ENCODE peak calls at places on chromosomes 1 and 21, in nine cellular contexts. One of them, this sample, is unnamed.

GRCh38 chr1:12097321-12097720 is 34.2 kb downstream of the TNFRSF8 start:
- DNase-seq in NCI-H1105 treated with DMSO at 0.1 percent for 48 hours: no peak
- DNase-seq in glutamatergic neuron: no peak
- DNase-seq in body of pancreas: no peak
- DNase-seq in HTR-8/SVneo: no peak
- DNase-seq in hypothalamus: no peak
- DNase-seq in H54: no peak
- DNase-seq in effector memory CD8-positive, alpha-beta T cell: no peak
- DNase-seq in naive B cell: no peak
- DNase-seq in this sample: no peak

GRCh38 chr1:248688527-248689298 is 13.9 kb downstream of the OR14I1 start:
- DNase-seq in NCI-H1105 treated with DMSO at 0.1 percent for 48 hours: no peak
- DNase-seq in glutamatergic neuron: no peak
- DNase-seq in body of pancreas: no peak
- DNase-seq in HTR-8/SVneo: no peak
- DNase-seq in hypothalamus: no peak
- DNase-seq in H54: no peak
- DNase-seq in effector memory CD8-positive, alpha-beta T cell: no peak
- DNase-seq in naive B cell: no peak
- DNase-seq in this sample: no peak

GRCh38 chr1:7538033-7538432 is 233.1 kb upstream of the VAMP3 start:
- DNase-seq in NCI-H1105 treated with DMSO at 0.1 percent for 48 hours: no peak
- DNase-seq in glutamatergic neuron: peak; percentile 30
- DNase-seq in body of pancreas: no peak
- DNase-seq in HTR-8/SVneo: no peak
- DNase-seq in hypothalamus: no peak
- DNase-seq in H54: no peak
- DNase-seq in effector memory CD8-positive, alpha-beta T cell: no peak
- DNase-seq in naive B cell: no peak
- DNase-seq in this sample: no peak

GRCh38 chr1:26854953-26855352 is 8.0 kb upstream of the SFN start:
- DNase-seq in NCI-H1105 treated with DMSO at 0.1 percent for 48 hours: peak; percentile 50
- DNase-seq in glutamatergic neuron: no peak
- DNase-seq in body of pancreas: no peak
- DNase-seq in HTR-8/SVneo: no peak
- DNase-seq in hypothalamus: no peak
- DNase-seq in H54: no peak
- DNase-seq in effector memory CD8-positive, alpha-beta T cell: no peak
- DNase-seq in naive B cell: no peak
- DNase-seq in this sample: no peak

GRCh38 chr1:183027791-183028190 is 4.6 kb downstream of the LAMC1 start:
- DNase-seq in NCI-H1105 treated with DMSO at 0.1 percent for 48 hours: no peak
- DNase-seq in glutamatergic neuron: no peak
- DNase-seq in body of pancreas: no peak
- DNase-seq in HTR-8/SVneo: no peak
- DNase-seq in hypothalamus: no peak
- DNase-seq in H54: no peak
- DNase-seq in effector memory CD8-positive, alpha-beta T cell: no peak
- DNase-seq in naive B cell: no peak
- DNase-seq in this sample: no peak

GRCh38 chr1:166479052-166479631 is 312.3 kb upstream of the FAM78B start:
- DNase-seq in NCI-H1105 treated with DMSO at 0.1 percent for 48 hours: peak; percentile 48
- DNase-seq in glutamatergic neuron: peak; percentile 69
- DNase-seq in body of pancreas: peak; percentile 70
- DNase-seq in HTR-8/SVneo: peak; percentile 12
- DNase-seq in hypothalamus: peak; percentile 3
- DNase-seq in H54: no peak
- DNase-seq in effector memory CD8-positive, alpha-beta T cell: peak; percentile 40
- DNase-seq in naive B cell: peak; percentile 24
- DNase-seq in this sample: no peak

GRCh38 chr1:8598783-8599182 is 218.7 kb downstream of the RERE start:
- DNase-seq in NCI-H1105 treated with DMSO at 0.1 percent for 48 hours: no peak
- DNase-seq in glutamatergic neuron: peak; percentile 28
- DNase-seq in body of pancreas: peak; percentile 32
- DNase-seq in HTR-8/SVneo: no peak
- DNase-seq in hypothalamus: no peak
- DNase-seq in H54: no peak
- DNase-seq in effector memory CD8-positive, alpha-beta T cell: no peak
- DNase-seq in naive B cell: no peak
- DNase-seq in this sample: no peak

GRCh38 chr1:62175568-62176179 is 19.0 kb upstream of the L1TD1 start:
- DNase-seq in NCI-H1105 treated with DMSO at 0.1 percent for 48 hours: peak; percentile 63
- DNase-seq in glutamatergic neuron: peak; percentile 32
- DNase-seq in body of pancreas: peak; percentile 60
- DNase-seq in HTR-8/SVneo: peak; percentile 40
- DNase-seq in hypothalamus: peak; percentile 4
- DNase-seq in H54: no peak
- DNase-seq in effector memory CD8-positive, alpha-beta T cell: peak; percentile 19
- DNase-seq in naive B cell: peak; percentile 8
- DNase-seq in this sample: peak; percentile 23

GRCh38 chr1:168319691-168320090 is 39.0 kb downstream of the TBX19 start:
- DNase-seq in NCI-H1105 treated with DMSO at 0.1 percent for 48 hours: no peak
- DNase-seq in glutamatergic neuron: peak; percentile 47
- DNase-seq in body of pancreas: no peak
- DNase-seq in HTR-8/SVneo: no peak
- DNase-seq in hypothalamus: no peak
- DNase-seq in H54: no peak
- DNase-seq in effector memory CD8-positive, alpha-beta T cell: no peak
- DNase-seq in naive B cell: no peak
- DNase-seq in this sample: no peak

GRCh38 chr1:207672525-207673130 is 27.7 kb downstream of the CR1L start:
- DNase-seq in NCI-H1105 treated with DMSO at 0.1 percent for 48 hours: peak; percentile 63
- DNase-seq in glutamatergic neuron: no peak
- DNase-seq in body of pancreas: peak; percentile 47
- DNase-seq in HTR-8/SVneo: peak; percentile 46
- DNase-seq in hypothalamus: peak; percentile 49
- DNase-seq in H54: peak; percentile 15
- DNase-seq in effector memory CD8-positive, alpha-beta T cell: no peak
- DNase-seq in naive B cell: no peak
- DNase-seq in this sample: peak; percentile 11

GRCh38 chr1:161241682-161242081 is 3.7 kb upstream of the NR1I3 start:
- DNase-seq in NCI-H1105 treated with DMSO at 0.1 percent for 48 hours: no peak
- DNase-seq in glutamatergic neuron: no peak
- DNase-seq in body of pancreas: no peak
- DNase-seq in HTR-8/SVneo: no peak
- DNase-seq in hypothalamus: no peak
- DNase-seq in H54: no peak
- DNase-seq in effector memory CD8-positive, alpha-beta T cell: no peak
- DNase-seq in naive B cell: no peak
- DNase-seq in this sample: no peak

GRCh38 chr1:201253906-201254624 is 29.2 kb upstream of the PKP1 start:
- DNase-seq in NCI-H1105 treated with DMSO at 0.1 percent for 48 hours: no peak
- DNase-seq in glutamatergic neuron: no peak
- DNase-seq in body of pancreas: no peak
- DNase-seq in HTR-8/SVneo: no peak
- DNase-seq in hypothalamus: no peak
- DNase-seq in H54: no peak
- DNase-seq in effector memory CD8-positive, alpha-beta T cell: no peak
- DNase-seq in naive B cell: no peak
- DNase-seq in this sample: no peak

GRCh38 chr1:38120552-38121230 is 74.1 kb upstream of the POU3F1 start:
- DNase-seq in NCI-H1105 treated with DMSO at 0.1 percent for 48 hours: no peak
- DNase-seq in glutamatergic neuron: no peak
- DNase-seq in body of pancreas: no peak
- DNase-seq in HTR-8/SVneo: no peak
- DNase-seq in hypothalamus: no peak
- DNase-seq in H54: no peak
- DNase-seq in effector memory CD8-positive, alpha-beta T cell: no peak
- DNase-seq in naive B cell: no peak
- DNase-seq in this sample: no peak

GRCh38 chr21:36684957-36685714 is 13.8 kb upstream of the SIM2 start:
- DNase-seq in NCI-H1105 treated with DMSO at 0.1 percent for 48 hours: no peak
- DNase-seq in glutamatergic neuron: no peak
- DNase-seq in body of pancreas: no peak
- DNase-seq in HTR-8/SVneo: no peak
- DNase-seq in hypothalamus: no peak
- DNase-seq in H54: no peak
- DNase-seq in effector memory CD8-positive, alpha-beta T cell: no peak
- DNase-seq in naive B cell: no peak
- DNase-seq in this sample: no peak

GRCh38 chr1:244154882-244155531 is 103.9 kb downstream of the ZBTB18 start:
- DNase-seq in NCI-H1105 treated with DMSO at 0.1 percent for 48 hours: no peak
- DNase-seq in glutamatergic neuron: no peak
- DNase-seq in body of pancreas: peak; percentile 78
- DNase-seq in HTR-8/SVneo: no peak
- DNase-seq in hypothalamus: peak; percentile 72
- DNase-seq in H54: no peak
- DNase-seq in effector memory CD8-positive, alpha-beta T cell: no peak
- DNase-seq in naive B cell: no peak
- DNase-seq in this sample: no peak

GRCh38 chr1:32142446-32143301 is 34.8 kb downstream of the KPNA6 start:
- DNase-seq in NCI-H1105 treated with DMSO at 0.1 percent for 48 hours: no peak
- DNase-seq in glutamatergic neuron: no peak
- DNase-seq in body of pancreas: peak; percentile 43
- DNase-seq in HTR-8/SVneo: no peak
- DNase-seq in hypothalamus: peak; percentile 8
- DNase-seq in H54: peak; percentile 35
- DNase-seq in effector memory CD8-positive, alpha-beta T cell: no peak
- DNase-seq in naive B cell: no peak
- DNase-seq in this sample: peak; percentile 28

GRCh38 chr1:165162671-165163241 is 193.8 kb downstream of the LMX1A start:
- DNase-seq in NCI-H1105 treated with DMSO at 0.1 percent for 48 hours: peak; percentile 90
- DNase-seq in glutamatergic neuron: no peak
- DNase-seq in body of pancreas: peak; percentile 22
- DNase-seq in HTR-8/SVneo: no peak
- DNase-seq in hypothalamus: no peak
- DNase-seq in H54: no peak
- DNase-seq in effector memory CD8-positive, alpha-beta T cell: no peak
- DNase-seq in naive B cell: no peak
- DNase-seq in this sample: no peak

GRCh38 chr21:29382029-29382654 is 83.4 kb downstream of the BACH1 start:
- DNase-seq in NCI-H1105 treated with DMSO at 0.1 percent for 48 hours: no peak
- DNase-seq in glutamatergic neuron: no peak
- DNase-seq in body of pancreas: no peak
- DNase-seq in HTR-8/SVneo: peak; percentile 62
- DNase-seq in hypothalamus: no peak
- DNase-seq in H54: peak; percentile 57
- DNase-seq in effector memory CD8-positive, alpha-beta T cell: no peak
- DNase-seq in naive B cell: no peak
- DNase-seq in this sample: no peak

GRCh38 chr1:219587817-219588561 is 24.9 kb downstream of the ZC3H11B start:
- DNase-seq in NCI-H1105 treated with DMSO at 0.1 percent for 48 hours: no peak
- DNase-seq in glutamatergic neuron: no peak
- DNase-seq in body of pancreas: no peak
- DNase-seq in HTR-8/SVneo: no peak
- DNase-seq in hypothalamus: no peak
- DNase-seq in H54: no peak
- DNase-seq in effector memory CD8-positive, alpha-beta T cell: no peak
- DNase-seq in naive B cell: no peak
- DNase-seq in this sample: no peak

GRCh38 chr1:28887835-28888682 is 26.3 kb upstream of the EPB41 start:
- DNase-seq in NCI-H1105 treated with DMSO at 0.1 percent for 48 hours: no peak
- DNase-seq in glutamatergic neuron: peak; percentile 32
- DNase-seq in body of pancreas: peak; percentile 71
- DNase-seq in HTR-8/SVneo: no peak
- DNase-seq in hypothalamus: no peak
- DNase-seq in H54: no peak
- DNase-seq in effector memory CD8-positive, alpha-beta T cell: no peak
- DNase-seq in naive B cell: no peak
- DNase-seq in this sample: no peak

GRCh38 chr1:6246497-6247295 is 2.7 kb downstream of the HES3 start:
- DNase-seq in NCI-H1105 treated with DMSO at 0.1 percent for 48 hours: peak; percentile 74
- DNase-seq in glutamatergic neuron: peak; percentile 98
- DNase-seq in body of pancreas: peak; percentile 80
- DNase-seq in HTR-8/SVneo: peak; percentile 85
- DNase-seq in hypothalamus: peak; percentile 64
- DNase-seq in H54: peak; percentile 94
- DNase-seq in effector memory CD8-positive, alpha-beta T cell: peak; percentile 77
- DNase-seq in naive B cell: peak; percentile 74
- DNase-seq in this sample: peak; percentile 74

GRCh38 chr21:38775733-38776132 is 30.0 kb upstream of the ETS2 start:
- DNase-seq in NCI-H1105 treated with DMSO at 0.1 percent for 48 hours: no peak
- DNase-seq in glutamatergic neuron: no peak
- DNase-seq in body of pancreas: no peak
- DNase-seq in HTR-8/SVneo: no peak
- DNase-seq in hypothalamus: no peak
- DNase-seq in H54: no peak
- DNase-seq in effector memory CD8-positive, alpha-beta T cell: no peak
- DNase-seq in naive B cell: no peak
- DNase-seq in this sample: no peak

GRCh38 chr21:42665484-42665883 is 12.1 kb downstream of the PDE9A start:
- DNase-seq in NCI-H1105 treated with DMSO at 0.1 percent for 48 hours: no peak
- DNase-seq in glutamatergic neuron: no peak
- DNase-seq in body of pancreas: no peak
- DNase-seq in HTR-8/SVneo: no peak
- DNase-seq in hypothalamus: no peak
- DNase-seq in H54: no peak
- DNase-seq in effector memory CD8-positive, alpha-beta T cell: no peak
- DNase-seq in naive B cell: no peak
- DNase-seq in this sample: no peak

GRCh38 chr1:218865591-218865990 is 308.1 kb upstream of the LYPLAL1 start:
- DNase-seq in NCI-H1105 treated with DMSO at 0.1 percent for 48 hours: no peak
- DNase-seq in glutamatergic neuron: no peak
- DNase-seq in body of pancreas: no peak
- DNase-seq in HTR-8/SVneo: no peak
- DNase-seq in hypothalamus: no peak
- DNase-seq in H54: no peak
- DNase-seq in effector memory CD8-positive, alpha-beta T cell: no peak
- DNase-seq in naive B cell: no peak
- DNase-seq in this sample: no peak

GRCh38 chr21:28136687-28137086 is 856.0 kb downstream of the LTN1 start:
- DNase-seq in NCI-H1105 treated with DMSO at 0.1 percent for 48 hours: no peak
- DNase-seq in glutamatergic neuron: no peak
- DNase-seq in body of pancreas: no peak
- DNase-seq in HTR-8/SVneo: no peak
- DNase-seq in hypothalamus: no peak
- DNase-seq in H54: no peak
- DNase-seq in effector memory CD8-positive, alpha-beta T cell: no peak
- DNase-seq in naive B cell: no peak
- DNase-seq in this sample: no peak

GRCh38 chr1:42942444-42942843 is 16.2 kb downstream of the SLC2A1 start:
- DNase-seq in NCI-H1105 treated with DMSO at 0.1 percent for 48 hours: peak; percentile 41
- DNase-seq in glutamatergic neuron: no peak
- DNase-seq in body of pancreas: no peak
- DNase-seq in HTR-8/SVneo: no peak
- DNase-seq in hypothalamus: no peak
- DNase-seq in H54: no peak
- DNase-seq in effector memory CD8-positive, alpha-beta T cell: no peak
- DNase-seq in naive B cell: peak; percentile 49
- DNase-seq in this sample: no peak

GRCh38 chr21:44253832-44254700 is 7.6 kb downstream of the DNMT3L start:
- DNase-seq in NCI-H1105 treated with DMSO at 0.1 percent for 48 hours: no peak
- DNase-seq in glutamatergic neuron: no peak
- DNase-seq in body of pancreas: no peak
- DNase-seq in HTR-8/SVneo: no peak
- DNase-seq in hypothalamus: no peak
- DNase-seq in H54: no peak
- DNase-seq in effector memory CD8-positive, alpha-beta T cell: no peak
- DNase-seq in naive B cell: no peak
- DNase-seq in this sample: no peak

GRCh38 chr1:65079941-65080340 is 68.1 kb upstream of the AK4 start:
- DNase-seq in NCI-H1105 treated with DMSO at 0.1 percent for 48 hours: no peak
- DNase-seq in glutamatergic neuron: no peak
- DNase-seq in body of pancreas: no peak
- DNase-seq in HTR-8/SVneo: no peak
- DNase-seq in hypothalamus: no peak
- DNase-seq in H54: peak; percentile 46
- DNase-seq in effector memory CD8-positive, alpha-beta T cell: no peak
- DNase-seq in naive B cell: no peak
- DNase-seq in this sample: no peak

GRCh38 chr1:228144213-228145049 is 4.4 kb downstream of the GUK1 start:
- DNase-seq in NCI-H1105 treated with DMSO at 0.1 percent for 48 hours: no peak
- DNase-seq in glutamatergic neuron: no peak
- DNase-seq in body of pancreas: no peak
- DNase-seq in HTR-8/SVneo: no peak
- DNase-seq in hypothalamus: no peak
- DNase-seq in H54: no peak
- DNase-seq in effector memory CD8-positive, alpha-beta T cell: no peak
- DNase-seq in naive B cell: no peak
- DNase-seq in this sample: no peak

GRCh38 chr1:209871430-209871829 is 43.7 kb downstream of the UTP25 start:
- DNase-seq in NCI-H1105 treated with DMSO at 0.1 percent for 48 hours: no peak
- DNase-seq in glutamatergic neuron: no peak
- DNase-seq in body of pancreas: no peak
- DNase-seq in HTR-8/SVneo: no peak
- DNase-seq in hypothalamus: no peak
- DNase-seq in H54: no peak
- DNase-seq in effector memory CD8-positive, alpha-beta T cell: no peak
- DNase-seq in naive B cell: no peak
- DNase-seq in this sample: no peak

This sample was measured in NCI-H1930.